ENCODE peak calls at places on chromosome 7, in four cellular contexts. T, U, W and O are unnamed samples.

GRCh38 chr7:29471444-29472138 is 92.0 kb upstream of the PRR15 start:
- DNase-seq in W (no peak), U (no peak), T (no peak), O (no peak)

GRCh38 chr7:120996333-120996982 is 7.9 kb downstream of the CPED1 start:
- DNase-seq in U (peak; percentile 73), W (no peak), T (no peak), O (peak; percentile 60)

GRCh38 chr7:1555813-1556540 is at the start of gene TMEM184A:
- DNase-seq in U (peak; percentile 77), T (peak; percentile 86), W (peak; percentile 90), O (peak; percentile 98)

GRCh38 chr7:132099163-132099562 is 477.1 kb downstream of the PLXNA4 start:
- DNase-seq in W (no peak), U (no peak), T (no peak), O (no peak)

GRCh38 chr7:46369933-46370654 is 449.0 kb upstream of the IGFBP3 start:
- DNase-seq in T (no peak), U (peak; percentile 23), W (no peak), O (peak; percentile 47)

GRCh38 chr7:47244692-47245091 is 337.2 kb downstream of the TNS3 start:
- DNase-seq in T (no peak), W (no peak), U (no peak), O (no peak)

GRCh38 chr7:151934584-151934983 is 21.7 kb upstream of the GALNTL5 start:
- DNase-seq in W (no peak), U (no peak), T (no peak), O (no peak)

GRCh38 chr7:64610997-64611396 is 48.1 kb upstream of the ZNF680 start:
- DNase-seq in U (no peak), T (no peak), W (no peak), O (no peak)

GRCh38 chr7:128911441-128912031 is 1.0 kb upstream of the KCP start:
- DNase-seq in W (no peak), U (no peak), T (peak; percentile 91), O (no peak)

GRCh38 chr7:90824386-90825307 is 228.5 kb downstream of the CDK14 start:
- DNase-seq in T (no peak), W (no peak), U (no peak), O (no peak)

GRCh38 chr7:47587389-47587788 is 5.5 kb upstream of the TNS3 start:
- DNase-seq in W (no peak), U (no peak), T (no peak), O (peak; percentile 66)

GRCh38 chr7:90262438-90262837 is 17.5 kb downstream of the CFAP69 start:
- DNase-seq in T (no peak), U (peak; percentile 64), W (peak; percentile 37), O (no peak)

GRCh38 chr7:95501261-95501816 is 15.6 kb downstream of the ASB4 start:
- DNase-seq in T (no peak), W (no peak), U (no peak), O (no peak)

GRCh38 chr7:18708204-18708603 is 212.7 kb downstream of the HDAC9 start:
- DNase-seq in T (no peak), U (no peak), W (no peak), O (no peak)

GRCh38 chr7:41777894-41778596 is 75.2 kb upstream of the INHBA start:
- DNase-seq in W (no peak), T (no peak), U (no peak), O (no peak)

GRCh38 chr7:46933596-46933995 is 648.3 kb downstream of the TNS3 start:
- DNase-seq in T (no peak), U (no peak), W (no peak), O (peak; percentile 74)

GRCh38 chr7:99733448-99733847 is 1.5 kb downstream of the CYP3A7 start:
- DNase-seq in W (peak; percentile 26), T (peak; percentile 31), U (peak; percentile 67), O (no peak)

GRCh38 chr7:33534830-33535229 is 370.5 kb upstream of the BMPER start:
- DNase-seq in U (no peak), W (no peak), T (no peak), O (no peak)

GRCh38 chr7:111982804-111983203 is 223.4 kb downstream of the DOCK4 start:
- DNase-seq in U (no peak), W (no peak), T (no peak), O (no peak)

GRCh38 chr7:48139461-48139860 is 31.8 kb upstream of the ABCA13 start:
- DNase-seq in W (peak; percentile 16), T (peak; percentile 62), U (no peak), O (no peak)

GRCh38 chr7:1804310-1804709 is 134.2 kb downstream of the ELFN1 start:
- DNase-seq in W (no peak), U (no peak), T (no peak), O (peak; percentile 3)

GRCh38 chr7:55641811-55642210 is 69.5 kb upstream of the VOPP1 start:
- DNase-seq in U (peak; percentile 54), W (no peak), T (no peak), O (no peak)

GRCh38 chr7:568031-568680 is 48.5 kb upstream of the PDGFA start:
- DNase-seq in T (no peak), U (no peak), W (no peak), O (no peak)

GRCh38 chr7:137539111-137539715 is 195.7 kb upstream of the PTN start:
- DNase-seq in T (no peak), U (no peak), W (no peak), O (peak; percentile 7)

DNA sequence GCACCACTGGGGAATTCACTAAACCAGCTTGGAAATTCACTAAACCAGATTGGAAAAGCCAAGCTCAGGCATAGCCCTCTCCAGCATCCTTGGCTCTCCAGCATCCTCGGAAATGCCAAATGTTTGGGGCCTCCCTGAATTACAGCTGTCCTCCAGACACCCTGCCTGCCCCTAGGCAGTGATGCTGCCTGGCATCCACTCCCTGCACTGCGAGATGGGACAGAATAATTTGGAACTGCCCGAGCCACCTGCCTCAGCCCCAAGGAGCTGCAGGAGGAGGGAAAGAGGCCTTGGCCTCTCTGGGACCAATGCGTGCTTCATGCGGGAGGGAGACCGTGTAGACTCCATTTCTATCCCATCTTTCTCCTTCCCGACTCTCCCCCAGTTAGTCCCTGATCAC is 64.3 kb downstream of the INSIG1 start:
- DNase-seq in W (no peak), T (no peak), U (no peak), O (no peak)
- H3K4me1 ChIP-seq in W (no peaks in the 10 kb centered on the region), T (no peaks in the 10 kb centered on the region), U (no peaks in the 10 kb centered on the region), O (no peaks in the 10 kb centered on the region)

GRCh38 chr7:157000047-157000726 is 10.3 kb downstream of the MNX1 start:
- DNase-seq in T (peak; percentile 56), U (no peak), W (no peak), O (no peak)
- H3K4me2 ChIP-seq in T (peak overlapping the region; percentile 32), U (peak overlapping the region; percentile 7), W (peak overlapping the region; percentile 93), O (peak overlapping the region; percentile 76)

DNA sequence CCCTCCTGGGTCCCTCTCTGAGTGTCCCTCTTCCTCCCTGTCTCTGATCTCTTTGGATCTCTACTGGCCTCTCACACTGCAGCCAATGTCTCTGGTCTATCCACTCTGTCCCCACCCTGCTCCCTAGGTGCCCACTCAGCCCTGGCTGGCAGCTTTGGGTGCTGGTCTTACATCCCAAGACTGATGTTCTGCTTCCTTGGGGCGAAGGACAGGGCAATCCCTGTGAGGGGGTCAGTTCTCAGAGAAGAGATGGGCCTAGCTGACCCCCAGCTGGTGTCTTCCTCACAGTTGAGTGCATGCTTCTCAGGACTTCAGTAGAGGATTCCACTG is 51.7 kb upstream of the CAMK2B start:
- DNase-seq in W (no peak), U (no peak), T (peak; percentile 20), O (no peak)
- H3K27ac ChIP-seq in W (peak overlapping the region; percentile 19), U (no peak overlapping the region), T (no peak overlapping the region), O (no peak overlapping the region)

GRCh38 chr7:26193432-26194206 is 6.9 kb downstream of the HNRNPA2B1 start:
- DNase-seq in T (no peak), W (no peak), U (peak; percentile 44), O (no peak)
- H3K4me1 ChIP-seq in T (peaks cover 2% of the 10 kb centered on the region), W (peaks cover 84% of the 10 kb centered on the region), U (peaks cover 34% of the 10 kb centered on the region), O (peaks cover 39% of the 10 kb centered on the region)

GRCh38 chr7:44604941-44605340 is 1.5 kb upstream of the OGDH start:
- DNase-seq in U (no peak), T (no peak), W (no peak), O (no peak)
- H3K4me2 ChIP-seq in U (no peak overlapping the region), T (no peak overlapping the region), W (peak overlapping the region; percentile 75), O (peak overlapping the region; percentile 83)

GRCh38 chr7:63233881-63234280 is 764.8 kb upstream of the ZNF722 start:
- DNase-seq in T (no peak), U (no peak), W (no peak), O (no peak)
- H3K27ac ChIP-seq in T (no peak overlapping the region), U (no peak overlapping the region), W (no peak overlapping the region), O (no peak overlapping the region)